ENCODE peak calls at places on chromosomes 7 and 10, in six cellular contexts. U is PC-9; D is kidney; C is CD8-positive, alpha-beta T cell; Z is kidney epithelial cell; R is psoas muscle. V is an unnamed sample.
A peak's percentile ranks its signal among the peaks of the same experiment; 100 is the strongest.

GRCh38 chr10:34124522-34125035 is 690.5 kb downstream of the PARD3 start:
- DNase-seq in R (no peak), Z (peak; percentile 65), U (peak; percentile 84), C (no peak), D (no peak), V (peak; percentile 72)

GRCh38 chr7:2734761-2735571 is 47.0 kb downstream of the AMZ1 start:
- DNase-seq in D (peak; percentile 78), R (no peak), U (no peak), C (no peak), Z (no peak), V (no peak)

GRCh38 chr7:99767662-99768061 is 16.3 kb downstream of the CYP3A4 start:
- DNase-seq in C (no peak), Z (no peak), U (no peak), R (no peak), D (no peak), V (no peak)

GRCh38 chr10:13961096-13961495 is 369.6 kb downstream of the FRMD4A start:
- DNase-seq in Z (peak; percentile 75), D (no peak), R (no peak), C (no peak), U (no peak), V (no peak)

GRCh38 chr7:138919256-138919655 is 61.9 kb downstream of the KIAA1549 start:
- DNase-seq in D (no peak), Z (no peak), U (no peak), C (peak; percentile 11), R (no peak), V (no peak)

GRCh38 chr10:10967502-10967901 is 50.2 kb upstream of the CELF2 start:
- DNase-seq in R (no peak), C (no peak), D (no peak), Z (no peak), U (no peak), V (no peak)

GRCh38 chr7:14177876-14178275 is 188.4 kb upstream of the ETV1 start:
- DNase-seq in U (no peak), D (no peak), Z (no peak), R (no peak), C (no peak), V (no peak)

GRCh38 chr10:62594093-62594520 is 210.4 kb upstream of the ADO start:
- DNase-seq in U (no peak), Z (no peak), R (peak; percentile 64), C (peak; percentile 66), D (no peak), V (peak; percentile 50)

GRCh38 chr10:129105266-129105665 is 361.8 kb upstream of the MGMT start:
- DNase-seq in U (no peak), R (no peak), C (no peak), D (no peak), Z (no peak), V (no peak)

GRCh38 chr7:108246227-108246837 is 116.2 kb upstream of the LAMB4 start:
- DNase-seq in Z (peak; percentile 100), D (no peak), R (no peak), C (no peak), U (peak; percentile 94), V (peak; percentile 99)

GRCh38 chr10:113661332-113661731 is 2.5 kb downstream of the NRAP start:
- DNase-seq in Z (no peak), U (no peak), R (no peak), C (no peak), D (no peak), V (no peak)

GRCh38 chr10:56351909-56352630 is 9.0 kb downstream of the ZWINT start:
- DNase-seq in R (no peak), U (no peak), D (no peak), Z (no peak), C (no peak), V (no peak)

GRCh38 chr10:87658383-87658795 is 1.3 kb upstream of the PAPSS2 start:
- DNase-seq in Z (no peak), D (no peak), U (no peak), R (no peak), C (no peak), V (no peak)

GRCh38 chr10:79100761-79101160 is 32.0 kb downstream of the ZMIZ1 start:
- DNase-seq in U (no peak), R (no peak), Z (no peak), D (no peak), C (no peak), V (no peak)

GRCh38 chr10:28939352-28940157 is 262.2 kb downstream of the BAMBI start:
- DNase-seq in D (peak; percentile 80), R (peak; percentile 69), C (no peak), Z (peak; percentile 44), U (peak; percentile 80), V (peak; percentile 87)

GRCh38 chr7:137266764-137267163 is 76.8 kb downstream of the PTN start:
- DNase-seq in U (no peak), Z (no peak), C (no peak), R (no peak), D (no peak), V (no peak)

GRCh38 chr10:80501913-80502521 is 35.7 kb upstream of the SH2D4B start:
- DNase-seq in U (peak; percentile 87), R (peak; percentile 20), C (no peak), D (no peak), Z (no peak), V (no peak)

GRCh38 chr7:147197006-147197405 is 1080.4 kb downstream of the CNTNAP2 start:
- DNase-seq in U (no peak), Z (no peak), D (no peak), C (no peak), R (no peak), V (no peak)

DNA sequence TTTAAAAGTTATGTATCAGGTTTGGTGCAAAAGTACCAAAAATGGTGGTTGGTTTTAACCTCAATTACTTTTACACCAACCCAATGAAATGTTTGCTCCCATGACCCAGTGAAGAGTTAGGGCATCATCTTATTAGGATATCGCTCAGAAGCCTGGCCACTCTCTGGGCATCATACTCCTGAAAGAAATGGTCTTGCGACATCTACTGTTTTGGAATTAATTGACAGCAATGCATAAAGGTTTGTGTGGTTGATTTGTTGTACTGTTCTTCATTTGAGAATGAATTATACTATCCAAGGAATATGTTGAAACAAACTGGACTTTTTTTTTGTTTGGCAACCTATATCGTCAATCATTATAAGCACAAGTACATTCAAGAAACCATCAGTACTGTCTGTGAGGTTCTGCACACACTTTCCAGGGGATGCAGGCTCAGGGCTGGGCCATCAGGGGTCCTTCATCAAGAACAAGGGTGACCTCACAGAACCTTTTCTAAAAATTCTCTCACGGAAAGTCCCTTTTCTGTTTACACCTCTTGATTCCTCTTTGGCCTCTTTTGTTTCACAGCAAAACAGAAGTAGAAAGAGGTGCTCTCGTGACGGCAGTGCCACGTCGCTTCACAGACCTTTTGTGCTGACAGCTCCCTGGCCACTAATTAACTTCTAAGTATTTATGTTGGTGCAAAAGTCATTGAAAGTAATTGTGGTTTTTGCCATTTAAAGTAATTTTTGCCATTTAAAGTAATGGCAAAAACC is 117.2 kb upstream of the KLF6 start:
- DNase-seq in Z (peak; percentile 65), C (peak; percentile 39), U (no peak), R (no peak), D (no peak), V (no peak)
- TF ChIP-seq CTCF in Z (no peak), C (no peak), U (no peak), R (no peak), D (no peak), V (no peak)

DNA sequence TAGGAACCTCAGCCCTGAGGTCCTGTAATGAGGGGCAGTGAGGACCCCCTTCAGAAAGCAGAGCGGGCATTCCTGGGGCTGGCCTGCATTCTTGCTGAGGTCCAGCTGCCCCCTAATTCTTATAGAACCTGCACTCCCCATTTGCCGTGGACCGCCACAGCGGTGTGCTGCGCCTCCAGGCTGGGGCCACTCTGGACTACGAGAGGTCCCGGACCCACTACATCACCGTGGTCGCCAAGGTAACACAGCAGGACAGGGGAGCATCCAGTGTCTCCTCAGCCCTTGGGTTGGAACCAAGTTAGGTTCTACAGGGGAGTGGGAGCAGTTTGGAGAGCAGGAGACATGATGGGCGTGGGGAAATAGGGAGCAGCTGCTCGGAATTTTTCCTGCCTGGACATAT is 7.3 kb downstream of the CDHR1 start:
- DNase-seq in Z (no peak), U (no peak), D (no peak), R (no peak), C (no peak), V (no peak)
- H3K36me3 ChIP-seq in Z (no peaks in the 10 kb centered on the region), U (no peaks in the 10 kb centered on the region), D (no peaks in the 10 kb centered on the region), R (no peaks in the 10 kb centered on the region), C (no peaks in the 10 kb centered on the region), V (peaks cover 1% of the 10 kb centered on the region)

GRCh38 chr7:113764401-113765035 is 154.3 kb downstream of the PPP1R3A start:
- DNase-seq in D (no peak), R (no peak), Z (no peak), U (no peak), C (no peak), V (peak; percentile 72)

GRCh38 chr7:113770146-113770738 is 148.6 kb downstream of the PPP1R3A start:
- DNase-seq in D (peak; percentile 28), U (no peak), C (no peak), Z (no peak), R (no peak), V (no peak)

GRCh38 chr7:113763226-113763625 is 155.6 kb downstream of the PPP1R3A start:
- DNase-seq in U (no peak), R (no peak), Z (no peak), D (no peak), C (no peak), V (no peak)

GRCh38 chr7:113774182-113774807 is 144.5 kb downstream of the PPP1R3A start:
- DNase-seq in C (no peak), U (no peak), R (no peak), Z (peak; percentile 7), D (no peak), V (peak; percentile 56)

GRCh38 chr7:113768256-113768847 is 150.5 kb downstream of the PPP1R3A start:
- DNase-seq in R (no peak), Z (no peak), D (no peak), C (no peak), U (no peak), V (no peak)
- TF ChIP-seq CTCF in R (no peak), Z (no peak), D (no peak), C (no peak), U (no peak), V (no peak)

GRCh38 chr10:73368238-73368637 is 9.6 kb upstream of the CFAP70 start:
- DNase-seq in D (no peak), R (no peak), U (no peak), C (no peak), Z (no peak), V (no peak)

GRCh38 chr10:73364964-73365363 is 6.3 kb upstream of the CFAP70 start:
- DNase-seq in U (no peak), D (no peak), C (no peak), Z (no peak), R (no peak), V (no peak)

DNA sequence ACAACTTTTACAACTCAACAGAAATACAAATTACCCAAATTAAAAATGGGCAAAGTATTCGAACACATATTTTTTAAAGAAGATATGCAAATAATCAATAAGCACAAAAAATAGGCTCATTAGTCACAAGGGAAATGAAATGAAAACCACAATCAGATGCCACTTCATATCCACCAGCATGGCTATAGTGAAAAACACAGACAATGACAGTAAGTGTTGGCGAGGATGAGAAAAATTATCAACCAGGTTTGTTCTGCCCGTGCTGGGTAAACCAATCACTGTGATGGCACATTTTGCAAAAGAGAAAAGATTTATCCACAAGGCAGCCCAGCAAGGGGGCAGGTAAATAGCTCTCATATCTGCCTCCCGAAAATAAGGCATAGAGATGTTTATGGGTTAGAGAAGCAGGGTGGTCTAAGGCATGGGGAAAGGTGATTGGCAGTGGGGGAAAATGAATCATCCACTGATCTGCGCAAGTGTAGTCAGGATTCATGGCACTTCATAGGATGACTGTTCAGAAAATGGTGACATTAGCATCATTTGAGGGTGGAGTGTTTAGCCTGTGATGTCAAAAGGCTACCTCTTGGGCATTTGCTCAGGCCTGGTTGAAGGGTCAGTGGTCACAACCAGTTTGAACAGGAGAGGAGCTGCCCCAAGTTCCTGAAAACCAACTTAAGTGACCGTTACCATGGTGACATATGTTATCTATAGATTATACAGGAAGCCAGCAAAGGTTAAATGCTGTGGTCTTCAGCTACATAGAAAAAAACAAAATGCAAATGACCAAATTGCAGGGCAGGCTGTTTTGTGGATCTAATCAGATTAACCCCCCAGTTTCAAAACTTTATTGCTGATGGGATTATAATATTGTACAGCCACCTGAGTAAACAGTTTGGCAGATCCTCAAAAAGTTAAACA is 8.0 kb upstream of the CFAP70 start:
- DNase-seq in Z (no peak), U (no peak), R (no peak), C (no peak), D (no peak), V (no peak)
- H3K36me3 ChIP-seq in Z (peaks cover 1% of the 10 kb centered on the region), U (peaks cover 5% of the 10 kb centered on the region), R (peaks cover 67% of the 10 kb centered on the region), C (no peaks in the 10 kb centered on the region), D (peaks cover 5% of the 10 kb centered on the region), V (peaks cover 3% of the 10 kb centered on the region)

V was measured in bronchial epithelial cell.